ENCODE peak calls at places on chromosomes 4 and X, in ten cellular contexts. One of them, this sample, is unnamed.

GRCh38 chrX:107729558-107730297 is 45.9 kb downstream of the TSC22D3 start:
- DNase-seq in GM23338: peak; percentile 25
- DNase-seq in lower lobe of right lung: no peak
- DNase-seq in kidney epithelial cell: no peak
- DNase-seq in brain microvascular endothelial cell: no peak
- DNase-seq in stomach: no peak
- DNase-seq in IMR-90: no peak
- DNase-seq in upper lobe of right lung: no peak
- DNase-seq in heart left ventricle: peak; percentile 78
- DNase-seq in left lung: no peak
- DNase-seq in this sample: no peak

GRCh38 chr4:63493265-63493664 is 916.0 kb downstream of the TECRL start:
- DNase-seq in lower lobe of right lung: no peak
- DNase-seq in brain microvascular endothelial cell: no peak
- DNase-seq in heart left ventricle: no peak
- DNase-seq in IMR-90: no peak
- DNase-seq in kidney epithelial cell: no peak
- DNase-seq in left lung: no peak
- DNase-seq in stomach: no peak
- DNase-seq in upper lobe of right lung: no peak
- DNase-seq in GM23338: no peak
- DNase-seq in this sample: no peak

GRCh38 chr4:3037957-3038451 is 36.3 kb downstream of the HTT-AS start:
- DNase-seq in brain microvascular endothelial cell: no peak
- DNase-seq in left lung: no peak
- DNase-seq in stomach: no peak
- DNase-seq in lower lobe of right lung: peak; percentile 18
- DNase-seq in heart left ventricle: peak; percentile 89
- DNase-seq in IMR-90: no peak
- DNase-seq in GM23338: no peak
- DNase-seq in kidney epithelial cell: no peak
- DNase-seq in upper lobe of right lung: no peak
- DNase-seq in this sample: peak; percentile 52

GRCh38 chr4:152348670-152349069 is 187.2 kb downstream of the FBXW7 start:
- DNase-seq in heart left ventricle: no peak
- DNase-seq in IMR-90: no peak
- DNase-seq in stomach: no peak
- DNase-seq in GM23338: peak; percentile 41
- DNase-seq in kidney epithelial cell: no peak
- DNase-seq in brain microvascular endothelial cell: no peak
- DNase-seq in left lung: no peak
- DNase-seq in upper lobe of right lung: no peak
- DNase-seq in lower lobe of right lung: no peak
- DNase-seq in this sample: no peak

GRCh38 chrX:29215251-29215650 is 628.0 kb downstream of the IL1RAPL1 start:
- DNase-seq in heart left ventricle: no peak
- DNase-seq in kidney epithelial cell: no peak
- DNase-seq in upper lobe of right lung: no peak
- DNase-seq in GM23338: no peak
- DNase-seq in IMR-90: peak; percentile 64
- DNase-seq in brain microvascular endothelial cell: no peak
- DNase-seq in stomach: no peak
- DNase-seq in left lung: no peak
- DNase-seq in lower lobe of right lung: no peak
- DNase-seq in this sample: no peak

GRCh38 chrX:38192007-38192625 is 28.6 kb downstream of the SRPX start:
- DNase-seq in stomach: peak; percentile 28
- DNase-seq in GM23338: peak; percentile 29
- DNase-seq in heart left ventricle: no peak
- DNase-seq in kidney epithelial cell: no peak
- DNase-seq in IMR-90: peak; percentile 25
- DNase-seq in lower lobe of right lung: no peak
- DNase-seq in left lung: no peak
- DNase-seq in upper lobe of right lung: no peak
- DNase-seq in brain microvascular endothelial cell: no peak
- DNase-seq in this sample: peak; percentile 6

GRCh38 chr4:52192697-52193096 is 141.6 kb downstream of the SPATA18 start:
- DNase-seq in brain microvascular endothelial cell: no peak
- DNase-seq in left lung: no peak
- DNase-seq in IMR-90: no peak
- DNase-seq in heart left ventricle: no peak
- DNase-seq in kidney epithelial cell: peak; percentile 14
- DNase-seq in lower lobe of right lung: no peak
- DNase-seq in stomach: no peak
- DNase-seq in upper lobe of right lung: no peak
- DNase-seq in GM23338: no peak
- DNase-seq in this sample: no peak

GRCh38 chr4:86926428-86927086 is 8.3 kb upstream of the AFF1 start:
- DNase-seq in lower lobe of right lung: no peak
- DNase-seq in IMR-90: peak; percentile 41
- DNase-seq in upper lobe of right lung: no peak
- DNase-seq in brain microvascular endothelial cell: no peak
- DNase-seq in heart left ventricle: no peak
- DNase-seq in GM23338: no peak
- DNase-seq in kidney epithelial cell: no peak
- DNase-seq in left lung: no peak
- DNase-seq in stomach: no peak
- DNase-seq in this sample: no peak

GRCh38 chr4:10184051-10184450 is 67.5 kb upstream of the WDR1 start:
- DNase-seq in brain microvascular endothelial cell: no peak
- DNase-seq in kidney epithelial cell: no peak
- DNase-seq in heart left ventricle: no peak
- DNase-seq in left lung: no peak
- DNase-seq in lower lobe of right lung: no peak
- DNase-seq in IMR-90: peak; percentile 29
- DNase-seq in upper lobe of right lung: no peak
- DNase-seq in GM23338: no peak
- DNase-seq in stomach: no peak
- DNase-seq in this sample: no peak

GRCh38 chrX:151912221-151912620 is 468 bp upstream of the MAGEA4 start:
- DNase-seq in stomach: no peak
- DNase-seq in heart left ventricle: no peak
- DNase-seq in left lung: no peak
- DNase-seq in GM23338: no peak
- DNase-seq in kidney epithelial cell: no peak
- DNase-seq in IMR-90: no peak
- DNase-seq in upper lobe of right lung: no peak
- DNase-seq in brain microvascular endothelial cell: no peak
- DNase-seq in lower lobe of right lung: no peak
- DNase-seq in this sample: no peak

GRCh38 chrX:151912780-151913179 is at the start of gene MAGEA4:
- DNase-seq in heart left ventricle: no peak
- DNase-seq in left lung: no peak
- DNase-seq in IMR-90: no peak
- DNase-seq in kidney epithelial cell: no peak
- DNase-seq in GM23338: no peak
- DNase-seq in stomach: no peak
- DNase-seq in brain microvascular endothelial cell: no peak
- DNase-seq in upper lobe of right lung: no peak
- DNase-seq in lower lobe of right lung: no peak
- DNase-seq in this sample: no peak
- H3K4me3 ChIP-seq in heart left ventricle: no peak within 1 kb of the TSS
- H3K4me3 ChIP-seq in left lung: no peak within 1 kb of the TSS
- H3K4me3 ChIP-seq in IMR-90: no peak within 1 kb of the TSS
- H3K4me3 ChIP-seq in kidney epithelial cell: no peak within 1 kb of the TSS
- H3K4me3 ChIP-seq in GM23338: no peak within 1 kb of the TSS
- H3K4me3 ChIP-seq in stomach: no peak within 1 kb of the TSS
- H3K4me3 ChIP-seq in brain microvascular endothelial cell: no peak within 1 kb of the TSS
- H3K4me3 ChIP-seq in upper lobe of right lung: no peak within 1 kb of the TSS
- H3K4me3 ChIP-seq in lower lobe of right lung: no peak within 1 kb of the TSS
- H3K4me3 ChIP-seq in this sample: no peak within 1 kb of the TSS

GRCh38 chr4:48340905-48341775 is at the start of gene SLAIN2:
- DNase-seq in kidney epithelial cell: peak; percentile 89
- DNase-seq in GM23338: peak; percentile 98
- DNase-seq in upper lobe of right lung: peak; percentile 100
- DNase-seq in brain microvascular endothelial cell: peak; percentile 98
- DNase-seq in IMR-90: peak; percentile 97
- DNase-seq in stomach: peak; percentile 99
- DNase-seq in lower lobe of right lung: peak; percentile 100
- DNase-seq in left lung: peak; percentile 100
- DNase-seq in heart left ventricle: peak; percentile 100
- DNase-seq in this sample: peak; percentile 97
- TF ChIP-seq CTCF in kidney epithelial cell: peak; percentile 39
- TF ChIP-seq CTCF in GM23338: no peak
- TF ChIP-seq CTCF in upper lobe of right lung: peak; percentile 48
- TF ChIP-seq CTCF in brain microvascular endothelial cell: peak; percentile 58
- TF ChIP-seq CTCF in IMR-90: peak; percentile 46
- TF ChIP-seq CTCF in stomach: no peak
- TF ChIP-seq CTCF in lower lobe of right lung: peak; percentile 42
- TF ChIP-seq CTCF in left lung: peak; percentile 25
- TF ChIP-seq CTCF in heart left ventricle: peak; percentile 43
- TF ChIP-seq CTCF in this sample: peak; percentile 13

GRCh38 chrX:24870143-24870542 is 145.6 kb downstream of the ARX start:
- DNase-seq in GM23338: no peak
- DNase-seq in stomach: no peak
- DNase-seq in heart left ventricle: no peak
- DNase-seq in lower lobe of right lung: no peak
- DNase-seq in IMR-90: peak; percentile 67
- DNase-seq in left lung: no peak
- DNase-seq in kidney epithelial cell: peak; percentile 14
- DNase-seq in brain microvascular endothelial cell: peak; percentile 48
- DNase-seq in upper lobe of right lung: no peak
- DNase-seq in this sample: no peak
- H3K27me3 ChIP-seq in GM23338: no peaks in the 10 kb centered on the region
- H3K27me3 ChIP-seq in stomach: no peaks in the 10 kb centered on the region
- H3K27me3 ChIP-seq in heart left ventricle: no peaks in the 10 kb centered on the region
- H3K27me3 ChIP-seq in lower lobe of right lung: no peaks in the 10 kb centered on the region
- H3K27me3 ChIP-seq in IMR-90: no peaks in the 10 kb centered on the region
- H3K27me3 ChIP-seq in left lung: peaks cover 6% of the 10 kb centered on the region
- H3K27me3 ChIP-seq in kidney epithelial cell: no peaks in the 10 kb centered on the region
- H3K27me3 ChIP-seq in brain microvascular endothelial cell: no peaks in the 10 kb centered on the region
- H3K27me3 ChIP-seq in upper lobe of right lung: no peaks in the 10 kb centered on the region
- H3K27me3 ChIP-seq in this sample: no peaks in the 10 kb centered on the region

GRCh38 chr4:47167391-47167790 is 136.0 kb downstream of the GABRB1 start:
- DNase-seq in kidney epithelial cell: no peak
- DNase-seq in brain microvascular endothelial cell: no peak
- DNase-seq in IMR-90: no peak
- DNase-seq in heart left ventricle: no peak
- DNase-seq in left lung: no peak
- DNase-seq in lower lobe of right lung: no peak
- DNase-seq in upper lobe of right lung: no peak
- DNase-seq in GM23338: no peak
- DNase-seq in stomach: no peak
- DNase-seq in this sample: no peak
- H3K4me3 ChIP-seq in kidney epithelial cell: no peak overlapping the region
- H3K4me3 ChIP-seq in brain microvascular endothelial cell: no peak overlapping the region
- H3K4me3 ChIP-seq in IMR-90: no peak overlapping the region
- H3K4me3 ChIP-seq in heart left ventricle: no peak overlapping the region
- H3K4me3 ChIP-seq in left lung: no peak overlapping the region
- H3K4me3 ChIP-seq in lower lobe of right lung: no peak overlapping the region
- H3K4me3 ChIP-seq in upper lobe of right lung: no peak overlapping the region
- H3K4me3 ChIP-seq in GM23338: no peak overlapping the region
- H3K4me3 ChIP-seq in stomach: no peak overlapping the region
- H3K4me3 ChIP-seq in this sample: no peak overlapping the region

GRCh38 chrX:18596096-18596495 is 75.8 kb downstream of the RS1 start:
- DNase-seq in brain microvascular endothelial cell: no peak
- DNase-seq in upper lobe of right lung: peak; percentile 61
- DNase-seq in IMR-90: no peak
- DNase-seq in kidney epithelial cell: no peak
- DNase-seq in stomach: peak; percentile 44
- DNase-seq in heart left ventricle: no peak
- DNase-seq in lower lobe of right lung: peak; percentile 44
- DNase-seq in left lung: no peak
- DNase-seq in GM23338: no peak
- DNase-seq in this sample: no peak
- TF ChIP-seq CTCF in brain microvascular endothelial cell: no peak
- TF ChIP-seq CTCF in upper lobe of right lung: no peak
- TF ChIP-seq CTCF in IMR-90: no peak
- TF ChIP-seq CTCF in kidney epithelial cell: no peak
- TF ChIP-seq CTCF in stomach: no peak
- TF ChIP-seq CTCF in heart left ventricle: no peak
- TF ChIP-seq CTCF in lower lobe of right lung: no peak
- TF ChIP-seq CTCF in left lung: no peak
- TF ChIP-seq CTCF in GM23338: no peak
- TF ChIP-seq CTCF in this sample: no peak

DNA sequence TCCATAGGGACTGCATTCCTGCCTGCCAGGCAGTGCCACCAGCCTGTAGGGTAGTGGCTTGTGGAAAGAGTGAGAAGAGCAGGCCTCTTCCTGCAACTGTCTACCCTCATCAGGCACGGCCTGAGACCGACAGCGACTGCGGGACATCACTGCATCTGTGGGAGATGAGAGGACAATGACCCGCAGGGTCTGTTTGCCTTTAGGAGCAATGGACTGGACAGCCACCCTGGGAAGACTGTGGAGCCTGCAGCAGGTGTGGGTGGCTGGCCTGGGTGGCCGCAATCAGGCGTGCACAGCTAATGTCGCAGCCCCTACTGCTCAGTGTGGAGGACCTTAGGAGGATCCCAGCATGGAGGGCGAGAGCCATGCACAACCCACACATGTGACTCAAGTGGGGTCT is 227.9 kb downstream of the PTTG2 start:
- DNase-seq in IMR-90: no peak
- DNase-seq in brain microvascular endothelial cell: no peak
- DNase-seq in upper lobe of right lung: no peak
- DNase-seq in stomach: no peak
- DNase-seq in kidney epithelial cell: no peak
- DNase-seq in lower lobe of right lung: no peak
- DNase-seq in GM23338: no peak
- DNase-seq in left lung: no peak
- DNase-seq in heart left ventricle: no peak
- DNase-seq in this sample: no peak
- H3K27me3 ChIP-seq in IMR-90: no peaks in the 10 kb centered on the region
- H3K27me3 ChIP-seq in brain microvascular endothelial cell: no peaks in the 10 kb centered on the region
- H3K27me3 ChIP-seq in upper lobe of right lung: no peaks in the 10 kb centered on the region
- H3K27me3 ChIP-seq in stomach: no peaks in the 10 kb centered on the region
- H3K27me3 ChIP-seq in kidney epithelial cell: no peaks in the 10 kb centered on the region
- H3K27me3 ChIP-seq in lower lobe of right lung: no peaks in the 10 kb centered on the region
- H3K27me3 ChIP-seq in GM23338: no peaks in the 10 kb centered on the region
- H3K27me3 ChIP-seq in left lung: no peaks in the 10 kb centered on the region
- H3K27me3 ChIP-seq in heart left ventricle: no peaks in the 10 kb centered on the region
- H3K27me3 ChIP-seq in this sample: no peaks in the 10 kb centered on the region

GRCh38 chr4:7867191-7867590 is 72.5 kb downstream of the AFAP1 start:
- DNase-seq in stomach: no peak
- DNase-seq in left lung: no peak
- DNase-seq in lower lobe of right lung: no peak
- DNase-seq in heart left ventricle: no peak
- DNase-seq in GM23338: no peak
- DNase-seq in brain microvascular endothelial cell: no peak
- DNase-seq in upper lobe of right lung: no peak
- DNase-seq in kidney epithelial cell: no peak
- DNase-seq in IMR-90: no peak
- DNase-seq in this sample: no peak
- H3K4me3 ChIP-seq in stomach: no peak overlapping the region
- H3K4me3 ChIP-seq in left lung: no peak overlapping the region
- H3K4me3 ChIP-seq in lower lobe of right lung: no peak overlapping the region
- H3K4me3 ChIP-seq in heart left ventricle: no peak overlapping the region
- H3K4me3 ChIP-seq in GM23338: no peak overlapping the region
- H3K4me3 ChIP-seq in brain microvascular endothelial cell: no peak overlapping the region
- H3K4me3 ChIP-seq in upper lobe of right lung: no peak overlapping the region
- H3K4me3 ChIP-seq in kidney epithelial cell: no peak overlapping the region
- H3K4me3 ChIP-seq in IMR-90: no peak overlapping the region
- H3K4me3 ChIP-seq in this sample: no peak overlapping the region